ENCODE peak calls at places on chromosome 14, in nine cellular contexts. Y is heart left ventricle, O is pancreas, Z is upper lobe of right lung, F is OCI-LY7, L is lower lobe of right lung, A is prostate gland, S is hepatocyte, H is left ventricle myocardium inferior. B is an unnamed sample.
A peak's percentile ranks its signal among the peaks of the same experiment; 100 is the strongest.

GRCh38 chr14:101035466-101036225 is 132.1 kb upstream of the RTL1 start:
- DNase-seq in L (no peak), O (no peak), F (no peak), Z (peak; percentile 41), A (no peak), S (no peak), H (peak; percentile 1), Y (no peak), B (peak; percentile 37)

GRCh38 chr14:91127411-91127810 is 13.5 kb downstream of the DGLUCY start:
- DNase-seq in F (no peak), Y (peak; percentile 58), A (peak; percentile 85), S (peak; percentile 62), H (peak; percentile 68), L (peak; percentile 82), Z (peak; percentile 85), O (peak; percentile 81), B (no peak)

GRCh38 chr14:32073537-32074189 is 3.4 kb upstream of the ARHGAP5 start:
- DNase-seq in F (peak; percentile 79), O (no peak), L (no peak), S (peak; percentile 81), H (no peak), A (peak; percentile 78), Y (peak; percentile 46), Z (no peak), B (peak; percentile 31)

GRCh38 chr14:95293474-95293873 is 26.2 kb downstream of the CLMN start:
- DNase-seq in A (no peak), L (no peak), S (no peak), F (no peak), Z (no peak), Y (no peak), O (no peak), H (no peak), B (peak; percentile 34)

GRCh38 chr14:68948686-68949085 is 30.4 kb downstream of the ACTN1 start:
- DNase-seq in A (no peak), S (no peak), H (no peak), Y (no peak), F (no peak), Z (no peak), O (no peak), L (no peak), B (no peak)

GRCh38 chr14:24289649-24290283 is 9.8 kb downstream of the DHRS1 start:
- DNase-seq in Y (no peak), L (no peak), F (no peak), S (no peak), A (no peak), O (no peak), Z (no peak), H (no peak), B (no peak)

GRCh38 chr14:99236386-99237133 is 35.4 kb downstream of the BCL11B start:
- DNase-seq in F (no peak), O (no peak), Z (no peak), H (no peak), Y (no peak), A (no peak), S (no peak), L (no peak), B (no peak)

GRCh38 chr14:78840898-78841297 is 670.7 kb downstream of the NRXN3 start:
- DNase-seq in S (no peak), Z (no peak), H (no peak), O (no peak), Y (no peak), L (no peak), F (no peak), A (no peak), B (no peak)

GRCh38 chr14:70831382-70831781 is 22.1 kb upstream of the MAP3K9 start:
- DNase-seq in Y (no peak), A (no peak), S (no peak), L (no peak), Z (no peak), H (no peak), F (no peak), O (no peak), B (no peak)

GRCh38 chr14:54600685-54601084 is 33.8 kb downstream of the SAMD4A start:
- DNase-seq in O (no peak), F (no peak), S (peak; percentile 37), L (no peak), A (no peak), Z (no peak), H (no peak), Y (no peak), B (no peak)

GRCh38 chr14:56794557-56795283 is 15.6 kb downstream of the OTX2 start:
- DNase-seq in L (no peak), Y (no peak), S (peak; percentile 22), F (no peak), H (no peak), O (peak; percentile 59), A (no peak), Z (no peak), B (no peak)

GRCh38 chr14:91223028-91223783 is 21.3 kb downstream of the GPR68 start:
- DNase-seq in H (no peak), Z (no peak), Y (no peak), F (no peak), S (no peak), L (no peak), A (no peak), O (no peak), B (no peak)

GRCh38 chr14:99674064-99674650 is 9.9 kb upstream of the CYP46A1 start:
- DNase-seq in F (no peak), Y (no peak), L (no peak), Z (no peak), S (no peak), A (no peak), H (no peak), O (peak; percentile 46), B (no peak)

GRCh38 chr14:67137744-67138371 is 51.4 kb upstream of the GARIN2 start:
- DNase-seq in Z (no peak), S (no peak), A (no peak), L (no peak), H (no peak), O (no peak), F (peak; percentile 11), Y (no peak), B (no peak)

GRCh38 chr14:82313889-82314288 is 780.2 kb upstream of the SEL1L start:
- DNase-seq in A (peak; percentile 25), O (no peak), Y (no peak), Z (no peak), F (no peak), L (no peak), S (peak; percentile 23), H (no peak), B (no peak)

GRCh38 chr14:36271939-36272907 is 48.2 kb downstream of the MBIP start:
- DNase-seq in S (no peak), Z (peak; percentile 70), O (peak; percentile 55), L (peak; percentile 50), A (no peak), Y (no peak), H (no peak), F (no peak), B (peak; percentile 22)

GRCh38 chr14:91048676-91049075 is 11.8 kb downstream of the RPS6KA5 start:
- DNase-seq in S (no peak), Y (no peak), H (no peak), A (no peak), L (no peak), Z (no peak), F (no peak), O (no peak), B (no peak)

GRCh38 chr14:64684091-64684490 is 20.1 kb upstream of the PLEKHG3 start:
- DNase-seq in S (peak; percentile 62), A (no peak), L (no peak), Y (peak; percentile 62), H (peak; percentile 65), O (peak; percentile 76), Z (no peak), F (no peak), B (no peak)

GRCh38 chr14:93571275-93571674 is 140.5 kb downstream of the UNC79 start:
- DNase-seq in O (no peak), A (no peak), S (no peak), Y (no peak), L (no peak), F (no peak), H (no peak), Z (no peak), B (no peak)
- TF ChIP-seq CTCF in O (no peak), A (no peak), S (no peak), Y (no peak), L (no peak), F (no peak), H (no peak), Z (no peak), B (no peak)

GRCh38 chr14:102085503-102085902 is 1.3 kb downstream of the HSP90AA1 start:
- DNase-seq in S (no peak), F (no peak), H (no peak), Y (no peak), L (no peak), A (no peak), O (no peak), Z (peak; percentile 43), B (no peak)
- H3K27ac ChIP-seq in S (no peak overlapping the region), F (no peak overlapping the region), H (no peak overlapping the region), Y (no peak overlapping the region), L (peak overlapping the region; percentile 98), A (peak overlapping the region; percentile 100), O (peak overlapping the region; percentile 100), Z (peak overlapping the region; percentile 98), B (peak overlapping the region; percentile 98)

GRCh38 chr14:105871590-105871989 is 345.2 kb downstream of the TMEM121 start:
- DNase-seq in Z (no peak), A (no peak), Y (no peak), S (no peak), L (no peak), H (no peak), F (no peak), O (no peak), B (no peak)
- H3K9me3 ChIP-seq in Z (no peaks in the 10 kb centered on the region), A (no peaks in the 10 kb centered on the region), Y (no peaks in the 10 kb centered on the region), S (no peaks in the 10 kb centered on the region), L (no peaks in the 10 kb centered on the region), H (no peaks in the 10 kb centered on the region), F (no peaks in the 10 kb centered on the region), O (no peaks in the 10 kb centered on the region), B (peaks cover 4% of the 10 kb centered on the region)

GRCh38 chr14:73851567-73852382 is at the start of gene PTGR2:
- DNase-seq in A (peak; percentile 89), F (peak; percentile 96), O (peak; percentile 95), Y (peak; percentile 97), H (peak; percentile 97), L (peak; percentile 97), Z (peak; percentile 98), S (peak; percentile 98), B (peak; percentile 95)
- TF ChIP-seq CTCF in A (peak; percentile 37), F (no peak), O (peak; percentile 8), Y (no peak), H (peak; percentile 26), L (no peak), Z (no peak), S (no peak), B (no peak)

GRCh38 chr14:104799657-104800599 is 973 bp upstream of the ZBTB42 start:
- DNase-seq in L (peak; percentile 94), S (peak; percentile 95), A (peak; percentile 87), Y (peak; percentile 93), H (peak; percentile 91), O (peak; percentile 95), F (peak; percentile 65), Z (peak; percentile 95), B (peak; percentile 95)
- H3K27ac ChIP-seq in L (peak overlapping the region; percentile 96), S (peak overlapping the region; percentile 96), A (peak overlapping the region; percentile 99), Y (peak overlapping the region; percentile 84), H (peak overlapping the region; percentile 99), O (peak overlapping the region; percentile 97), F (no peak overlapping the region), Z (peak overlapping the region; percentile 95), B (peak overlapping the region; percentile 99)